ENCODE peak calls at places on chromosomes 3 and 15, in four cellular contexts. L is IMR-90, D is mesenchymal stem cell, P is mesendoderm. M is an unnamed sample.
A peak's percentile ranks its signal among the peaks of the same experiment; 100 is the strongest.

GRCh38 chr15:77419050-77419835 is 661 bp downstream of the PEAK1 start:
- DNase-seq in D (peak; percentile 57), P (peak; percentile 63), L (peak; percentile 53), M (peak; percentile 41)

GRCh38 chr3:125357032-125357658 is 18.0 kb downstream of the ZNF148 start:
- DNase-seq in D (peak; percentile 56), L (peak; percentile 36), P (peak; percentile 31), M (peak; percentile 48)

GRCh38 chr3:187291001-187291511 is 481 bp downstream of the MASP1 start:
- DNase-seq in P (no peak), L (peak; percentile 64), D (peak; percentile 81), M (peak; percentile 41)

GRCh38 chr3:37713820-37714204 is 147.9 kb upstream of the CTDSPL start:
- DNase-seq in P (no peak), L (no peak), D (no peak), M (no peak)

GRCh38 chr3:184911570-184911969 is 99.6 kb downstream of the VPS8 start:
- DNase-seq in P (no peak), D (no peak), L (no peak), M (peak; percentile 60)

GRCh38 chr3:5188419-5189405 is 1.2 kb downstream of the EDEM1 start:
- DNase-seq in D (peak; percentile 60), L (peak; percentile 17), P (peak; percentile 69), M (peak; percentile 37)

GRCh38 chr3:184448321-184449160 is 68.7 kb downstream of the CHRD start:
- DNase-seq in D (peak; percentile 28), P (peak; percentile 76), L (peak; percentile 71), M (no peak)

GRCh38 chr3:77161098-77161497 is 121.2 kb downstream of the ROBO2 start:
- DNase-seq in D (no peak), P (no peak), L (no peak), M (no peak)

GRCh38 chr3:71238267-71238985 is 345.1 kb downstream of the FOXP1 start:
- DNase-seq in P (no peak), D (no peak), L (peak; percentile 16), M (no peak)

GRCh38 chr15:82641129-82641798 is 5.9 kb downstream of the CPEB1 start:
- DNase-seq in P (peak; percentile 49), D (no peak), L (no peak), M (no peak)

GRCh38 chr3:140292684-140293083 is 357.7 kb downstream of the CLSTN2 start:
- DNase-seq in P (no peak), D (peak; percentile 20), L (no peak), M (no peak)
- H3K4me2 ChIP-seq in P (no peak overlapping the region), D (peak overlapping the region; percentile 45), L (no peak overlapping the region), M (no peak overlapping the region)

DNA sequence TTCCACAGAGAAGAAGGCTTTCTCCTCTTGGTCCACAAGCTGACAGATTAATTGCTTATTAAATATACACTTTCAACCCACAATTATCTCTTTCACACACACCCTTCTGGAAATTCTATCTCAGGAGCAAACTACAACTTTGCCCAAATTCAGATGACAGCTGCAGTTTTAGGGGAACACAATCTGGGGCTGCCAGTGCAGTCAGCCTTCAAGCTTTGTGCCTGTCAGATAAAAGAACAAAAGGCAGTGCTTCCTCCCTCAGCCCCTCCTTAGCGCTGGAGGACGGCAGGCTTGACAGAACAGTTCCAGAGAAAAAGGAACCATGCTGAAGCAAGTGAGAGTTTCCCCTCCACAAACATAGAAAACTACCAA is 99.6 kb downstream of the TMCC1 start:
- DNase-seq in D (peak; percentile 13), P (peak; percentile 61), L (no peak), M (peak; percentile 38)
- H2BK120ac ChIP-seq in D (no peak overlapping the region), P (no peak overlapping the region), L (peak overlapping the region; percentile 3), M (no peak overlapping the region)

DNA sequence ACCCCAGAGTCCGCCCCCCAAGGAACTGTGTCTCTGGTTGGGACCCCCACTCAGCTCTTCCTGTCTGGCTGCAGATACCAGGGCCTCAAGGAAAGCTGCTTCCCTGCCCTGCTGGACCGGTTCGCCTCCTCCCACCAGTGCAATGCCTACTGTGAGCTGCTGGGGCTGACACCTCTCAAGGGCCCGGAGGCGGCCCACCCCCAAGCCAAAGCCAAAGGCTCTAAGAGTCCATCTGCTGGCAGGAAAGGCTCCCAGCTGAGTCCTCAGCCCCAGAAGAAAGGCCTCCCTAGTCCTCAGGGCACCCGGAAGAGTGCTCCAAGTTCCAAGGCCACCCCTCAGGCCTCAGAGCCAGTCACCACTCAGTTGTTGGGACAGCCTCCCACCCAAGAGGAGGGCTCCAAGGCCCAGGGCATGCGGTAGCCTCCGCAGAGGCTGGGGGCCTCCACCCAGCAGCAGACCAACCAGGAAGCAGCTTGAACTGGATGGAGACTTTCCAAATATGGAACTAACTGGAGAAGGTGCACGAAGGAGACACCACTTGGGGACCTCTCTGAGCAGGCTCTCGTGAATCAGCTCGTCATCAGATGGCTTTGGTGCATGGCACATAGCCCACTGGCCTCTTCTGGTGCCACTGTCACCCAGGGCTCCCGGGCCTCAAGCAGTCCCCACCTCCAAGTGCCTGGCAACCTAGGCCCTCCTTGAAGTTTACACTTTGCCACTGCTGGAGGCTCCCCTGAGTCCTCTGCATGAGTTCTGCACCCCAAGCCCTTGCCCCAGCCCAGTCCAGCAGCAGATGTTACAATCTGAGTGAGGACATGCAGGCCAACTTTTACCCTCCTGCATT is 16.2 kb upstream of the SLC28A1 start:
- DNase-seq in L (no peak), P (no peak), D (no peak), M (no peak)
- H3K4me1 ChIP-seq in L (no peaks in the 10 kb centered on the region), P (no peaks in the 10 kb centered on the region), D (peaks cover 2% of the 10 kb centered on the region), M (no peaks in the 10 kb centered on the region)

GRCh38 chr3:120460862-120461261 is 10.1 kb upstream of the FSTL1 start:
- DNase-seq in P (no peak), D (no peak), L (no peak), M (no peak)

GRCh38 chr3:120462409-120462959 is 11.7 kb upstream of the FSTL1 start:
- DNase-seq in P (no peak), D (no peak), L (no peak), M (no peak)

GRCh38 chr3:120460217-120460616 is 9.4 kb upstream of the FSTL1 start:
- DNase-seq in L (no peak), P (no peak), D (no peak), M (no peak)

GRCh38 chr3:120459196-120459595 is 8.4 kb upstream of the FSTL1 start:
- DNase-seq in D (no peak), P (no peak), L (no peak), M (no peak)

DNA sequence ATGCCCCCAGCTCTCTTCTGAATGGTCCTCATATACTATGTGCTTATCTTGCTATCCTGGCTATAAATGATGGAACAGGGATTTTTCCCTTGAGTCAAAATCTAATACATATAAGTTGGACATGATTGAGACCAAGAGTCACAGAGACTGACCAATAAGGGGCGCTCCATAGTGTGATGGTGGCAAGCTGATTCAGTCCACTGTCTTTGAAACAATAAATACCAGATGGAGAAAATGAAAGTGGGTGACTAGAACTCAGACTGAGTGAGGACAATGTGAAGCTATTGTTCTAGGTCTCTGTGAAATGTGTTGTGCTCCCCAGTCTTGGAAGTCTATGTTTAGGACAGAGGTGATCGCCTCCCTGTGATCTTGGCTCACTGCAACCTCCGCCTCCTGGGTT is 10.6 kb upstream of the FSTL1 start:
- DNase-seq in P (no peak), D (no peak), L (peak; percentile 56), M (no peak)
- H3K4me2 ChIP-seq in P (no peak overlapping the region), D (no peak overlapping the region), L (peak overlapping the region; percentile 77), M (no peak overlapping the region)

DNA sequence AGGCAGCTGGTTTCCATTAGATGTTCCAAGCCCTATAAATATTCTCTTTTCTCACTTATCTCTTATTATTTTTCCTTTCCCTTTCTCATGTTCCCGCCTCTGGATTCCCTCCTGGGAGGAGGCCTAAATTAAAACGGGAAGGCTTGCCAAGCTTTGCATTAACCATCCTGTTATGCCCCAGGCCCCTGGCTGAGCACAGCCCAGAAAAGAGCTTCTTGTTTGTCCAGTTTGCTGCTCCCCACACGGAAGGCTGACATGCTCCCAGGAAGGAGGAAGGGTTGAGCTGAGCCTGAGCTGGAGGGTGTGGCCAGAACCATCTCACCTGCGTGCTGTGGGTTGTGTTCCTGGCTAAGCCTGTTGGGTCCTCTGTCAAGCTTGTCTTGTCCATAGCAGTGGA is 63.1 kb upstream of the BOC start:
- DNase-seq in L (no peak), D (no peak), P (no peak), M (no peak)
- H2BK120ac ChIP-seq in L (no peak overlapping the region), D (peak overlapping the region; percentile 35), P (no peak overlapping the region), M (no peak overlapping the region)

DNA sequence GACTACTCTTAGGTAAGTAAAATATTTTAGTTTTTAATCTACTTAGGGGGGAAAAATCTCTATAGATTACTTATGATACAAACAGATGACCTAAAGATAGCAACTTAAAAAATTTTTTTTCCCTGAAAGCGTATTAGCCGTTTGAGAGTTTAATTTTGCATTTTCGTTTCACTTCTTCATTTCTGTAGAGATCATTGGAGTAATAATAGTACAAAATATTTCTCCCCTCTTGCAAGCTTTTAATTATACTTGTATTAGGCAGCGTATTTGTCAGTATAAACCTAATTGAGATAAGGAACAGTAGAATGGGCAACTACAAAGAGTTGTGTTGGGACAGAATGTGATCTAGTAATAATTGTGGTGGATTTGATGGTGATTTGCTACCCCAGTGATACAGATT is 10.3 kb downstream of the SKIL start:
- DNase-seq in D (no peak), L (no peak), P (no peak), M (no peak)
- H3K4me1 ChIP-seq in D (peaks cover 9% of the 10 kb centered on the region), L (peaks cover 2% of the 10 kb centered on the region), P (no peaks in the 10 kb centered on the region), M (no peaks in the 10 kb centered on the region)

GRCh38 chr15:100691321-100691720 is 88.9 kb downstream of the ASB7 start:
- DNase-seq in L (no peak), D (no peak), P (no peak), M (peak; percentile 10)
- H3K4me2 ChIP-seq in L (no peak overlapping the region), D (no peak overlapping the region), P (no peak overlapping the region), M (no peak overlapping the region)